ENCODE peak calls at places on chromosomes 16 and 17, in six cellular contexts. One of them, this sample, is unnamed.

GRCh38 chr16:50303605-50304466 is 37.5 kb downstream of the ADCY7 start:
- DNase-seq in G401: no peak
- DNase-seq in stromal cell of bone marrow: no peak
- DNase-seq in fibroblast of the conjunctiva: no peak
- DNase-seq in non-pigmented ciliary epithelial cell: no peak
- DNase-seq in iris pigment epithelial cell: peak
- DNase-seq in this sample: no peak

GRCh38 chr17:42690596-42690995 is 8.3 kb downstream of the CNTNAP1 start:
- DNase-seq in iris pigment epithelial cell: no peak
- DNase-seq in non-pigmented ciliary epithelial cell: no peak
- DNase-seq in fibroblast of the conjunctiva: no peak
- DNase-seq in G401: no peak
- DNase-seq in stromal cell of bone marrow: no peak
- DNase-seq in this sample: no peak

GRCh38 chr16:608019-608418 is 18.2 kb downstream of the RAB40C start:
- DNase-seq in stromal cell of bone marrow: no peak
- DNase-seq in non-pigmented ciliary epithelial cell: no peak
- DNase-seq in G401: no peak
- DNase-seq in iris pigment epithelial cell: no peak
- DNase-seq in fibroblast of the conjunctiva: no peak
- DNase-seq in this sample: no peak

GRCh38 chr16:78235168-78235800 is 135.8 kb downstream of the WWOX start:
- DNase-seq in iris pigment epithelial cell: peak
- DNase-seq in non-pigmented ciliary epithelial cell: no peak
- DNase-seq in fibroblast of the conjunctiva: peak
- DNase-seq in G401: peak
- DNase-seq in stromal cell of bone marrow: peak
- DNase-seq in this sample: peak

GRCh38 chr16:81394966-81395655 is 49.5 kb upstream of the CMIP start:
- DNase-seq in iris pigment epithelial cell: no peak
- DNase-seq in non-pigmented ciliary epithelial cell: no peak
- DNase-seq in fibroblast of the conjunctiva: no peak
- DNase-seq in G401: no peak
- DNase-seq in stromal cell of bone marrow: no peak
- DNase-seq in this sample: no peak

GRCh38 chr16:82506734-82507133 is 120.0 kb upstream of the CDH13 start:
- DNase-seq in non-pigmented ciliary epithelial cell: no peak
- DNase-seq in iris pigment epithelial cell: no peak
- DNase-seq in fibroblast of the conjunctiva: no peak
- DNase-seq in stromal cell of bone marrow: no peak
- DNase-seq in G401: no peak
- DNase-seq in this sample: no peak

GRCh38 chr17:38869647-38870258 is at the start of gene LASP1:
- DNase-seq in stromal cell of bone marrow: peak
- DNase-seq in iris pigment epithelial cell: peak
- DNase-seq in non-pigmented ciliary epithelial cell: no peak
- DNase-seq in fibroblast of the conjunctiva: peak
- DNase-seq in G401: peak
- DNase-seq in this sample: peak

GRCh38 chr17:30091771-30092170 is 24.8 kb upstream of the NSRP1 start:
- DNase-seq in G401: peak
- DNase-seq in fibroblast of the conjunctiva: no peak
- DNase-seq in non-pigmented ciliary epithelial cell: no peak
- DNase-seq in iris pigment epithelial cell: peak
- DNase-seq in stromal cell of bone marrow: peak
- DNase-seq in this sample: no peak

GRCh38 chr17:75289832-75290337 is 652 bp upstream of the SLC25A19 start:
- DNase-seq in iris pigment epithelial cell: peak
- DNase-seq in non-pigmented ciliary epithelial cell: no peak
- DNase-seq in fibroblast of the conjunctiva: no peak
- DNase-seq in G401: peak
- DNase-seq in stromal cell of bone marrow: no peak
- DNase-seq in this sample: peak

GRCh38 chr17:76145231-76146052 is 4.4 kb upstream of the FOXJ1 start:
- DNase-seq in G401: peak
- DNase-seq in stromal cell of bone marrow: no peak
- DNase-seq in iris pigment epithelial cell: no peak
- DNase-seq in fibroblast of the conjunctiva: no peak
- DNase-seq in non-pigmented ciliary epithelial cell: no peak
- DNase-seq in this sample: peak

GRCh38 chr17:60134396-60135159 is 15.2 kb upstream of the CA4 start:
- DNase-seq in stromal cell of bone marrow: no peak
- DNase-seq in G401: no peak
- DNase-seq in non-pigmented ciliary epithelial cell: no peak
- DNase-seq in fibroblast of the conjunctiva: no peak
- DNase-seq in iris pigment epithelial cell: peak
- DNase-seq in this sample: peak

GRCh38 chr17:54749157-54749556 is 151.5 kb upstream of the TOM1L1 start:
- DNase-seq in stromal cell of bone marrow: no peak
- DNase-seq in iris pigment epithelial cell: no peak
- DNase-seq in non-pigmented ciliary epithelial cell: no peak
- DNase-seq in fibroblast of the conjunctiva: no peak
- DNase-seq in G401: no peak
- DNase-seq in this sample: no peak

GRCh38 chr17:69588739-69589334 is 174.3 kb downstream of the MAP2K6 start:
- DNase-seq in iris pigment epithelial cell: peak
- DNase-seq in fibroblast of the conjunctiva: no peak
- DNase-seq in G401: peak
- DNase-seq in non-pigmented ciliary epithelial cell: no peak
- DNase-seq in stromal cell of bone marrow: no peak
- DNase-seq in this sample: no peak

GRCh38 chr17:12041316-12041715 is 20.6 kb downstream of the MAP2K4 start:
- DNase-seq in G401: no peak
- DNase-seq in stromal cell of bone marrow: peak
- DNase-seq in fibroblast of the conjunctiva: peak
- DNase-seq in non-pigmented ciliary epithelial cell: peak
- DNase-seq in iris pigment epithelial cell: peak
- DNase-seq in this sample: no peak

GRCh38 chr17:72110231-72110952 is 10.4 kb upstream of the SOX9 start:
- DNase-seq in stromal cell of bone marrow: no peak
- DNase-seq in non-pigmented ciliary epithelial cell: no peak
- DNase-seq in fibroblast of the conjunctiva: no peak
- DNase-seq in iris pigment epithelial cell: no peak
- DNase-seq in G401: no peak
- DNase-seq in this sample: no peak

GRCh38 chr17:39939588-39940419 is 12.3 kb downstream of the LRRC3C start:
- DNase-seq in non-pigmented ciliary epithelial cell: peak
- DNase-seq in stromal cell of bone marrow: no peak
- DNase-seq in iris pigment epithelial cell: peak
- DNase-seq in G401: no peak
- DNase-seq in fibroblast of the conjunctiva: peak
- DNase-seq in this sample: no peak

GRCh38 chr17:68511671-68512246 is 471 bp upstream of the PRKAR1A start:
- DNase-seq in stromal cell of bone marrow: no peak
- DNase-seq in G401: peak
- DNase-seq in iris pigment epithelial cell: peak
- DNase-seq in fibroblast of the conjunctiva: peak
- DNase-seq in non-pigmented ciliary epithelial cell: no peak
- DNase-seq in this sample: no peak

GRCh38 chr16:74740795-74741304 is 33.8 kb downstream of the FA2H start:
- DNase-seq in fibroblast of the conjunctiva: no peak
- DNase-seq in stromal cell of bone marrow: peak
- DNase-seq in iris pigment epithelial cell: no peak
- DNase-seq in non-pigmented ciliary epithelial cell: no peak
- DNase-seq in G401: peak
- DNase-seq in this sample: no peak

GRCh38 chr16:67025151-67025550 is 3.8 kb upstream of the CBFB start:
- DNase-seq in fibroblast of the conjunctiva: no peak
- DNase-seq in non-pigmented ciliary epithelial cell: no peak
- DNase-seq in stromal cell of bone marrow: no peak
- DNase-seq in G401: no peak
- DNase-seq in iris pigment epithelial cell: no peak
- DNase-seq in this sample: no peak

GRCh38 chr17:39564201-39564828 is 43.4 kb downstream of the NEUROD2 start:
- DNase-seq in G401: no peak
- DNase-seq in fibroblast of the conjunctiva: no peak
- DNase-seq in non-pigmented ciliary epithelial cell: no peak
- DNase-seq in iris pigment epithelial cell: no peak
- DNase-seq in stromal cell of bone marrow: no peak
- DNase-seq in this sample: no peak

GRCh38 chr17:73311781-73312641 is at the start of gene CDC42EP4:
- DNase-seq in iris pigment epithelial cell: peak
- DNase-seq in non-pigmented ciliary epithelial cell: no peak
- DNase-seq in fibroblast of the conjunctiva: peak
- DNase-seq in G401: peak
- DNase-seq in stromal cell of bone marrow: peak
- DNase-seq in this sample: peak

GRCh38 chr17:77307479-77308198 is 166.9 kb downstream of the SEC14L1 start:
- DNase-seq in non-pigmented ciliary epithelial cell: no peak
- DNase-seq in stromal cell of bone marrow: no peak
- DNase-seq in fibroblast of the conjunctiva: no peak
- DNase-seq in G401: no peak
- DNase-seq in iris pigment epithelial cell: no peak
- DNase-seq in this sample: no peak

GRCh38 chr17:72683506-72684404 is 408.7 kb downstream of the SLC39A11 start:
- DNase-seq in stromal cell of bone marrow: peak
- DNase-seq in iris pigment epithelial cell: peak
- DNase-seq in fibroblast of the conjunctiva: peak
- DNase-seq in G401: peak
- DNase-seq in non-pigmented ciliary epithelial cell: peak
- DNase-seq in this sample: no peak

GRCh38 chr17:2844386-2844785 is 48.1 kb downstream of the RAP1GAP2 start:
- DNase-seq in stromal cell of bone marrow: no peak
- DNase-seq in fibroblast of the conjunctiva: no peak
- DNase-seq in non-pigmented ciliary epithelial cell: no peak
- DNase-seq in G401: no peak
- DNase-seq in iris pigment epithelial cell: no peak
- DNase-seq in this sample: no peak

GRCh38 chr16:50680907-50681885 is at the start of gene SNX20:
- DNase-seq in stromal cell of bone marrow: no peak
- DNase-seq in G401: no peak
- DNase-seq in non-pigmented ciliary epithelial cell: no peak
- DNase-seq in iris pigment epithelial cell: no peak
- DNase-seq in fibroblast of the conjunctiva: no peak
- DNase-seq in this sample: peak

GRCh38 chr16:75424096-75424762 is 9.1 kb downstream of the CFDP1 start:
- DNase-seq in iris pigment epithelial cell: no peak
- DNase-seq in fibroblast of the conjunctiva: no peak
- DNase-seq in stromal cell of bone marrow: no peak
- DNase-seq in G401: no peak
- DNase-seq in non-pigmented ciliary epithelial cell: no peak
- DNase-seq in this sample: no peak

GRCh38 chr17:10598620-10599019 is 49.2 kb upstream of the MYH2 start:
- DNase-seq in stromal cell of bone marrow: no peak
- DNase-seq in G401: no peak
- DNase-seq in non-pigmented ciliary epithelial cell: no peak
- DNase-seq in fibroblast of the conjunctiva: no peak
- DNase-seq in iris pigment epithelial cell: no peak
- DNase-seq in this sample: no peak